ENCODE peak calls at places on chromosome 18, in five cellular contexts. One of them, this sample, is unnamed.

GRCh38 chr18:60978338-60978737 is 354.9 kb upstream of the CDH20 start:
- DNase-seq in HCT116: no peak
- DNase-seq in neuronal stem cell: no peak
- DNase-seq in NT2/D1: no peak
- DNase-seq in colonic mucosa: no peak
- DNase-seq in this sample: peak

GRCh38 chr18:32310119-32310518 is 120.3 kb downstream of the MEP1B start:
- DNase-seq in colonic mucosa: no peak
- DNase-seq in NT2/D1: no peak
- DNase-seq in neuronal stem cell: no peak
- DNase-seq in HCT116: no peak
- DNase-seq in this sample: peak

GRCh38 chr18:11658989-11659388 is 30.1 kb upstream of the GNAL start:
- DNase-seq in NT2/D1: no peak
- DNase-seq in colonic mucosa: no peak
- DNase-seq in HCT116: no peak
- DNase-seq in neuronal stem cell: no peak
- DNase-seq in this sample: no peak

GRCh38 chr18:26637324-26637723 is 89.0 kb upstream of the KCTD1 start:
- DNase-seq in neuronal stem cell: no peak
- DNase-seq in HCT116: no peak
- DNase-seq in NT2/D1: no peak
- DNase-seq in colonic mucosa: no peak
- DNase-seq in this sample: no peak

GRCh38 chr18:12336887-12337286 is 28.8 kb downstream of the TUBB6 start:
- DNase-seq in NT2/D1: no peak
- DNase-seq in HCT116: no peak
- DNase-seq in neuronal stem cell: no peak
- DNase-seq in colonic mucosa: no peak
- DNase-seq in this sample: peak

GRCh38 chr18:476368-476767 is 24.1 kb downstream of the COLEC12 start:
- DNase-seq in colonic mucosa: no peak
- DNase-seq in HCT116: no peak
- DNase-seq in NT2/D1: no peak
- DNase-seq in neuronal stem cell: no peak
- DNase-seq in this sample: no peak

GRCh38 chr18:3171631-3172030 is 48.1 kb downstream of the MYOM1 start:
- DNase-seq in colonic mucosa: no peak
- DNase-seq in neuronal stem cell: no peak
- DNase-seq in HCT116: no peak
- DNase-seq in NT2/D1: no peak
- DNase-seq in this sample: peak

GRCh38 chr18:31162419-31162793 is 250 bp downstream of the DSC1 start:
- DNase-seq in neuronal stem cell: no peak
- DNase-seq in NT2/D1: no peak
- DNase-seq in HCT116: no peak
- DNase-seq in colonic mucosa: no peak
- DNase-seq in this sample: no peak

GRCh38 chr18:23883277-23883790 is 131.2 kb upstream of the TTC39C start:
- DNase-seq in neuronal stem cell: no peak
- DNase-seq in colonic mucosa: no peak
- DNase-seq in NT2/D1: no peak
- DNase-seq in HCT116: no peak
- DNase-seq in this sample: no peak

GRCh38 chr18:6629635-6630140 is 99.8 kb upstream of the ARHGAP28 start:
- DNase-seq in NT2/D1: no peak
- DNase-seq in colonic mucosa: no peak
- DNase-seq in HCT116: no peak
- DNase-seq in neuronal stem cell: no peak
- DNase-seq in this sample: peak

GRCh38 chr18:73352546-73352945 is 484.8 kb upstream of the NETO1 start:
- DNase-seq in NT2/D1: no peak
- DNase-seq in neuronal stem cell: no peak
- DNase-seq in colonic mucosa: no peak
- DNase-seq in HCT116: no peak
- DNase-seq in this sample: peak

GRCh38 chr18:41955688-41956087 is 654 bp downstream of the PIK3C3 start:
- DNase-seq in HCT116: no peak
- DNase-seq in NT2/D1: no peak
- DNase-seq in neuronal stem cell: no peak
- DNase-seq in colonic mucosa: no peak
- DNase-seq in this sample: no peak

GRCh38 chr18:73283788-73284187 is 416.0 kb upstream of the NETO1 start:
- DNase-seq in neuronal stem cell: no peak
- DNase-seq in colonic mucosa: no peak
- DNase-seq in NT2/D1: peak
- DNase-seq in HCT116: no peak
- DNase-seq in this sample: peak

GRCh38 chr18:65735166-65735565 is 15.6 kb upstream of the CDH7 start:
- DNase-seq in neuronal stem cell: no peak
- DNase-seq in NT2/D1: no peak
- DNase-seq in HCT116: no peak
- DNase-seq in colonic mucosa: no peak
- DNase-seq in this sample: no peak

GRCh38 chr18:78912862-78913261 is 66.8 kb upstream of the SALL3 start:
- DNase-seq in colonic mucosa: no peak
- DNase-seq in neuronal stem cell: no peak
- DNase-seq in HCT116: no peak
- DNase-seq in NT2/D1: no peak
- DNase-seq in this sample: no peak

GRCh38 chr18:56851774-56852173 is 200.6 kb downstream of the WDR7 start:
- DNase-seq in neuronal stem cell: no peak
- DNase-seq in NT2/D1: no peak
- DNase-seq in colonic mucosa: no peak
- DNase-seq in HCT116: no peak
- DNase-seq in this sample: no peak

GRCh38 chr18:3652380-3653262 is 202.6 kb downstream of the TGIF1 start:
- DNase-seq in HCT116: peak
- DNase-seq in colonic mucosa: peak
- DNase-seq in NT2/D1: no peak
- DNase-seq in neuronal stem cell: no peak
- DNase-seq in this sample: peak

GRCh38 chr18:14976736-14977430 is 228.9 kb downstream of the ANKRD30B start:
- DNase-seq in HCT116: no peak
- DNase-seq in NT2/D1: no peak
- DNase-seq in neuronal stem cell: no peak
- DNase-seq in colonic mucosa: no peak
- DNase-seq in this sample: no peak

GRCh38 chr18:54906636-54907180 is 52.6 kb downstream of the CCDC68 start:
- DNase-seq in NT2/D1: no peak
- DNase-seq in HCT116: no peak
- DNase-seq in neuronal stem cell: no peak
- DNase-seq in colonic mucosa: no peak
- DNase-seq in this sample: peak

GRCh38 chr18:27860701-27861107 is 316.2 kb downstream of the CDH2 start:
- DNase-seq in HCT116: no peak
- DNase-seq in colonic mucosa: no peak
- DNase-seq in neuronal stem cell: no peak
- DNase-seq in NT2/D1: no peak
- DNase-seq in this sample: peak

GRCh38 chr18:79576686-79577351 is 102.8 kb upstream of the CTDP1 start:
- DNase-seq in neuronal stem cell: no peak
- DNase-seq in NT2/D1: no peak
- DNase-seq in HCT116: no peak
- DNase-seq in colonic mucosa: peak
- DNase-seq in this sample: peak

GRCh38 chr18:9874730-9875129 is 11.0 kb upstream of the TXNDC2 start:
- DNase-seq in NT2/D1: no peak
- DNase-seq in neuronal stem cell: no peak
- DNase-seq in colonic mucosa: no peak
- DNase-seq in HCT116: no peak
- DNase-seq in this sample: no peak

DNA sequence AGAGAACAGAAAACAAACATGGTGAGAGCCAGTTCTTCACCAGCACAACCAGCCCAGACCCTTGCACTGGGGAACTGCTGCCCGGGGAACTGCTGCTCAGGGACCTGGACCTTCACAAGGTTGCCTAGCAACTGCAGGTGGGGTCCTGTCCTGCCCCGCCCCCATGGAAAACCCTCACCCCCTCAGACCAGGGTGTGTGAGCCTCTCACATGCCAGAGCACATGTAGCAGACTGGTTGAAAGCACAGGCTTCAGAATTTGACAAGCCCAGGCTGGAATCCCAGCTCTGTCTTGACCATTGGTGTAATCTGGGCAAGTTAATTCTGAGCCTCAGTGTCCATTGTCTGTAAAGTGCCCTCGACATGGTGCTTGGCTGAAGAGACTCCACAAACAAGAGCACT is 118.6 kb downstream of the LOXHD1 start:
- DNase-seq in HCT116: no peak
- DNase-seq in colonic mucosa: no peak
- DNase-seq in NT2/D1: no peak
- DNase-seq in neuronal stem cell: no peak
- DNase-seq in this sample: no peak
- H3K9ac ChIP-seq in HCT116: no peak
- H3K9ac ChIP-seq in colonic mucosa: no peak
- H3K9ac ChIP-seq in NT2/D1: no peak
- H3K9ac ChIP-seq in neuronal stem cell: no peak
- H3K9ac ChIP-seq in this sample: no peak

DNA sequence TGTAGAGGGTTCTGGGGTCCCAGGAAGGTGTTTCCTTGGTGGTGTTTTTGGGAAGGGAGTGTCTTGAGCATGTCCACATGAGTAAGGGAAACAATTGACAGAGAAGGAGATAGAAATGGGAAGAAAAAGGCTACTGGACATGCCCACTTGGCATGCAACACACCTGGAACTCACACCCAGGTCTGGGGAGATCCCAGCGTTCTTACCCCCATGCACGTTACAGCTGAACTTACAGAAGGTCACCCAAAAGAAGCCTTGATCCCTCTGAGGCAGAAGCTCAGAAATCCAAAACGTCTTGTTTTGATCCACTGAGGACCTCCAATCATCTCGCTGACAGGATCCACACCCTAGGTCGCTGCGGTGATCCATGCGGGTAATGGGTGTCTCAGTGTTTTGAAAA is 142.0 kb downstream of the ZNF516 start:
- DNase-seq in HCT116: no peak
- DNase-seq in neuronal stem cell: no peak
- DNase-seq in colonic mucosa: no peak
- DNase-seq in NT2/D1: no peak
- DNase-seq in this sample: no peak
- H3K9ac ChIP-seq in HCT116: no peak
- H3K9ac ChIP-seq in neuronal stem cell: no peak
- H3K9ac ChIP-seq in colonic mucosa: no peak
- H3K9ac ChIP-seq in NT2/D1: no peak
- H3K9ac ChIP-seq in this sample: no peak

GRCh38 chr18:35432565-35433001 is 55.4 kb upstream of the ZNF396 start:
- DNase-seq in neuronal stem cell: no peak
- DNase-seq in colonic mucosa: no peak
- DNase-seq in NT2/D1: no peak
- DNase-seq in HCT116: no peak
- DNase-seq in this sample: peak
- H3K9ac ChIP-seq in neuronal stem cell: no peak
- H3K9ac ChIP-seq in colonic mucosa: no peak
- H3K9ac ChIP-seq in NT2/D1: no peak
- H3K9ac ChIP-seq in HCT116: no peak
- H3K9ac ChIP-seq in this sample: no peak

DNA sequence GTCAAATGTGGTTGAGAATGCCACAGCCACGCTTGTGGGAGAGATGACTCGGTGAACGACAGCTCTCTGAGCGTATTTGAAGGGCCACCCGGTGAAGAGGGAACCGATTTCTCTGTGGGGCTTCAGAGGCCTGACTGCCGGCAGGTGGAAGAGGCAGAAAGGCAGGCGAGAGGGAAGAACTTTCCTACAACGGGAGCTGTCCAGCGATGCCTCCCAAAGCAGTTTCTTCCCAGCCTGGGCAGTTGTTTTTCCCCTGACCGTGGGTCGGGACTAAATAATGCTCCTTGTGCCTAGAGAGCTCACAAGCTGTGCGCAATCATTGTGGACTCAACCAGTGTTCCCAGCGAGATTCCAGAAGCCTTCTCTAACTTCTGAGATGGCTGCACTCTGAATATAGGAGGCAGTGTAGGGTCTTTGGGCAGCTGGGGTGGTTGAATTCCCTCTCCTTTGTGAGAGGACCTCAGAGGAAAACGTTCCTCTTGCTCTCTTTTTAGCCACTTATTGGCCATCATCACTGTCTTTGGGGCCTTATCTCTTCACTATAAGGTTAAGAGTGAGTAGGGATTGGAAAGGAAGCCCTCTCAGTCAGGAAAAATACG is 702 bp downstream of the SEC11C start:
- DNase-seq in HCT116: no peak
- DNase-seq in neuronal stem cell: peak
- DNase-seq in NT2/D1: peak
- DNase-seq in colonic mucosa: peak
- DNase-seq in this sample: peak
- H3K9ac ChIP-seq in HCT116: peak
- H3K9ac ChIP-seq in neuronal stem cell: peak
- H3K9ac ChIP-seq in NT2/D1: peak
- H3K9ac ChIP-seq in colonic mucosa: peak
- H3K9ac ChIP-seq in this sample: no peak

DNA sequence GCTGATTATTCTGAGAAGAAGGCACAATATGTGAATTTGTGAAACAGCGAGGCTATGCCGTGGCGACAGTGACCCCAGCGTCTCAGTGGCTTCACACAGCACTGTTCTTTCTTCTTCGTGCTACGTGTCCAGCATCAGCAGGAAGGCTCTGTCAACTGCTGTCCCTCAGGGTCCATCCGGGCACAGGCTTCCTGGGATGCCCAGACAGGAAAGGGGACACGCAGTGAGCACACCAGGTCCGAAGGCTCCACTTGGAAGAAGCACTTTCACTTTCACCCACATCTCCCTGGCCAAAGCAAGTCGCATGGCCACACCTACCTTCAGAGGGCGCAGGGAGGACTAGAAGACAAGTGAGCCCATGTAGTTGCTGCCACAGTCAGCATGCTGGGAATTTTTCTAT is 47.3 kb downstream of the PTGR3 start:
- DNase-seq in NT2/D1: no peak
- DNase-seq in HCT116: peak
- DNase-seq in colonic mucosa: peak
- DNase-seq in neuronal stem cell: no peak
- DNase-seq in this sample: peak
- H3K9ac ChIP-seq in NT2/D1: no peak
- H3K9ac ChIP-seq in HCT116: peak
- H3K9ac ChIP-seq in colonic mucosa: peak
- H3K9ac ChIP-seq in neuronal stem cell: no peak
- H3K9ac ChIP-seq in this sample: no peak

DNA sequence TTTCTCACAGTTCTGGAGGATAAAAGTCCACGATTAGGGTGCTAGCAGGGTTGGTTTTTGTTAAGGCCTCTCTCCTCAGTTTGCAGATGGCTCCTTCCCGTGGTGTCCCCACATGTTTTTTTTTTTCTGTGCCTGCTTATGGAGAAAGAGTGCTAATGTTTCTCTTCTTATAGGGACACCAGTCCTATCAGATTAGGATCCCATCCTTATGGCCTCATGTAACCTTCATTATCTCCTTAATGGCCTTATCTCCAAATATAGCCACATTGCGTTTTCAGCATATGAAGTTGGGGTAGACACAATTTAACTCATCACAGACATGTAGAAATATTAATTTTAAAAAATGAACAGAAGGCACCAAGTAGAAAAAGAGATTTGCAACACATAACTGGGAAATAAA is 755.7 kb upstream of the CELF4 start:
- DNase-seq in HCT116: no peak
- DNase-seq in neuronal stem cell: no peak
- DNase-seq in NT2/D1: no peak
- DNase-seq in colonic mucosa: no peak
- DNase-seq in this sample: no peak
- H3K9ac ChIP-seq in HCT116: no peak
- H3K9ac ChIP-seq in neuronal stem cell: no peak
- H3K9ac ChIP-seq in NT2/D1: no peak
- H3K9ac ChIP-seq in colonic mucosa: no peak
- H3K9ac ChIP-seq in this sample: no peak

This sample was measured in fibroblast of lung.